ENCODE peak calls at places on chromosomes 12 and 14, in five cellular contexts. C is stomach, L is ascending aorta, M is heart right ventricle, F is body of pancreas. J is an unnamed sample. For H3K9me3, the result is how much of the 10 kb centered on the place peaks cover.

GRCh38 chr12:97921957-97922722 is 459.5 kb downstream of the RMST start:
- DNase-seq in C (no peak), L (no peak), M (no peak), F (no peak), J (no peak)

GRCh38 chr12:31204995-31205582 is 120.9 kb downstream of the SINHCAF start:
- DNase-seq in C (no peak), L (no peak), M (no peak), F (no peak), J (no peak)

GRCh38 chr12:81170072-81170471 is 92.2 kb downstream of the ACSS3 start:
- DNase-seq in C (no peak), L (no peak), M (no peak), F (no peak), J (no peak)

GRCh38 chr12:124516850-124517249 is 50.6 kb downstream of the NCOR2 start:
- DNase-seq in C (no peak), L (no peak), M (no peak), F (no peak), J (no peak)

GRCh38 chr14:90791481-90791880 is 24.7 kb downstream of the TTC7B start:
- DNase-seq in C (no peak), L (no peak), M (no peak), F (no peak), J (no peak)

GRCh38 chr12:47987411-47988072 is 16.7 kb downstream of the COL2A1 start:
- DNase-seq in C (no peak), L (no peak), M (no peak), F (no peak), J (no peak)

GRCh38 chr12:18723752-18724151 is 14.1 kb downstream of the PLCZ1 start:
- DNase-seq in C (no peak), L (no peak), M (no peak), F (no peak), J (no peak)

GRCh38 chr14:101293609-101294008 is 267.7 kb upstream of the DIO3 start:
- DNase-seq in C (no peak), L (no peak), M (no peak), F (no peak), J (no peak)

GRCh38 chr12:62123721-62124203 is 136.4 kb upstream of the USP15 start:
- DNase-seq in C (peak), L (no peak), M (peak), F (peak), J (no peak)

GRCh38 chr14:50791201-50791600 is 39.8 kb downstream of the NIN start:
- DNase-seq in C (no peak), L (no peak), M (no peak), F (no peak), J (no peak)

GRCh38 chr12:79652521-79652920 is 38.2 kb downstream of the PAWR start:
- DNase-seq in C (no peak), L (no peak), M (no peak), F (no peak), J (no peak)
- H3K9me3 ChIP-seq in C (under half), L (under half), M (under half), F (under half), J (under half)

DNA sequence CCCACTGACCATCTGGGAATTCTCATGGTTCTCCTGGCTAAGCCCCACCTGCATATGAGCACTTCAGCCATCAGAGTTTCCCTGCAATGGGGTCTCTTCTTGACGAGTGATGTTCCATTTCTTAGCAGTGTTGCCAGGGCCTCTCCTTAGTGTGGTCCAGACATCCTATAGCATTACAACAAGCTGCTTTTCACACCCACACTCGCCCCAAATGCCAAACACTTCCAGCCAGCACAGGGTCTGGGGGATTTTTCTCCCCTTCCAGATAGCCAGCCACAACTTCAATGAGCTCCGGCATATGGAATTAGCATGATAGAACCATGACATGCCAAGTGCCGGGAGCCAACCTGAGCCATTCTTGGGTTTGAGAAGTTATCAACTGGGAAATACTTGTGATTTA is 267.4 kb downstream of the ZFP36L1 start:
- DNase-seq in C (no peak), L (no peak), M (no peak), F (no peak), J (no peak)
- H3K9me3 ChIP-seq in C (under half), L (under half), M (under half), F (under half), J (under half)

DNA sequence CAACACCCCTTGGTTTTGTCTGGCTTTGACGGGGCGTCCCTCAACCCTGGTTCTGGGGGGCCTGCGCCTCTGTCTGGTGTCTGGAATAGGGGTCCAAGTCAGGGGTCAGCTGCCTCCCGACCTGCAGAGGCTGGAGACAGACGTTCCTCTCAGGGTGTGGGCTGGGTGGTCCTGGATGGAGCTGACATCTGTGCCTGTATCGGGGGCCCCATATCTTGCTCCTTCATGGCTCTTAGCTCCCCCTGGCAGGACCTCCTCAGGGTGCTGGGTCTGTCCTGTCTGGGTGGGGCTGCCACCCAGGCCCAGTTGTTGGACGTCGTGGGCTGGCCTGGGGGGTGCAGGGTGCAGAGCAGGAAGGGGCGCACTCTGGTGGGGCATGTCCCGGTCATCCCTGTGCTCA is 374.8 kb downstream of the TMEM121 start:
- DNase-seq in C (no peak), L (no peak), M (peak), F (no peak), J (no peak)
- H3K9me3 ChIP-seq in C (under half), L (under half), M (under half), F (under half), J (half or more)

GRCh38 chr14:37597538-37598084 is 2.2 kb downstream of the TTC6 start:
- DNase-seq in C (peak), L (no peak), M (no peak), F (no peak), J (no peak)

GRCh38 chr14:37599527-37600368 is 4.3 kb downstream of the TTC6 start:
- DNase-seq in C (no peak), L (no peak), M (no peak), F (no peak), J (no peak)

GRCh38 chr14:37600880-37601741 is 5.7 kb downstream of the TTC6 start:
- DNase-seq in C (peak), L (no peak), M (no peak), F (no peak), J (no peak)

GRCh38 chr14:37598085-37598972 is 2.9 kb downstream of the TTC6 start:
- DNase-seq in C (peak), L (no peak), M (no peak), F (no peak), J (no peak)

GRCh38 chr14:37598973-37599526 is 3.6 kb downstream of the TTC6 start:
- DNase-seq in C (no peak), L (no peak), M (no peak), F (no peak), J (no peak)
- H3K9me3 ChIP-seq in C (under half), L (under half), M (under half), F (under half), J (under half)

J was measured in tibial nerve.